ENCODE peak calls at places on chromosomes 12 and 14, in six cellular contexts. U is thyroid gland, N is GM12878, Y is upper lobe of left lung, V is A549, K is heart left ventricle. L is an unnamed sample. For H3K4me1, the result is how much of the 10 kb centered on the place peaks cover.

GRCh38 chr12:59595097-59595496 is 732 bp upstream of the SLC16A7 start:
- DNase-seq in Y (no peak), K (no peak), U (no peak), V (no peak), N (no peak), L (no peak)

GRCh38 chr12:47990351-47991105 is 13.7 kb downstream of the COL2A1 start:
- DNase-seq in U (no peak), N (peak), V (no peak), K (no peak), Y (no peak), L (no peak)

GRCh38 chr14:59566725-59567124 is 9.9 kb downstream of the CCDC175 start:
- DNase-seq in V (no peak), N (no peak), K (no peak), Y (no peak), U (no peak), L (no peak)

GRCh38 chr12:450438-450837 is 9.3 kb upstream of the B4GALNT3 start:
- DNase-seq in V (no peak), N (no peak), K (no peak), U (no peak), Y (no peak), L (no peak)

GRCh38 chr12:117141097-117141898 is 42.1 kb upstream of the TESC start:
- DNase-seq in K (no peak), V (no peak), Y (peak), U (peak), N (no peak), L (no peak)

GRCh38 chr12:40693503-40693863 is 1.2 kb downstream of the CNTN1 start:
- DNase-seq in U (no peak), Y (peak), N (no peak), V (peak), K (no peak), L (peak)

GRCh38 chr14:80772504-80772903 is 169.0 kb downstream of the CEP128 start:
- DNase-seq in Y (no peak), K (no peak), N (no peak), V (no peak), U (no peak), L (no peak)

GRCh38 chr12:6829532-6830220 is 1.5 kb downstream of the P3H3 start:
- DNase-seq in V (peak), K (peak), N (no peak), U (no peak), Y (no peak), L (no peak)

GRCh38 chr12:105279460-105280056 is 43.6 kb upstream of the APPL2 start:
- DNase-seq in V (peak), Y (no peak), K (no peak), U (peak), N (no peak), L (no peak)

GRCh38 chr14:74506408-74506807 is 12.8 kb downstream of the ISCA2 start:
- DNase-seq in U (no peak), N (no peak), K (no peak), V (no peak), Y (no peak), L (no peak)

GRCh38 chr14:79551591-79551990 is 659.7 kb downstream of the DIO2 start:
- DNase-seq in U (peak), Y (no peak), K (no peak), V (no peak), N (no peak), L (no peak)

GRCh38 chr12:90908465-90908864 is 46.5 kb downstream of the CCER1 start:
- DNase-seq in V (peak), U (no peak), Y (no peak), K (no peak), N (no peak), L (no peak)

GRCh38 chr12:13627536-13627935 is 353.9 kb downstream of the GRIN2B start:
- DNase-seq in K (no peak), U (no peak), N (no peak), Y (no peak), V (no peak), L (no peak)

GRCh38 chr12:98232753-98233385 is 282.5 kb upstream of the TMPO start:
- DNase-seq in K (no peak), U (no peak), N (no peak), V (no peak), Y (no peak), L (no peak)

GRCh38 chr12:1993341-1993740 is 10.9 kb downstream of the DCP1B start:
- DNase-seq in N (no peak), K (no peak), V (peak), U (no peak), Y (no peak), L (no peak)

GRCh38 chr12:92208613-92209121 is 63.0 kb upstream of the BTG1 start:
- DNase-seq in Y (no peak), U (no peak), K (no peak), N (peak), V (peak), L (no peak)

GRCh38 chr14:29144598-29144997 is 378.0 kb downstream of the FOXG1 start:
- DNase-seq in Y (no peak), K (no peak), N (no peak), V (no peak), U (no peak), L (no peak)

GRCh38 chr12:99704458-99704857 is 56.9 kb downstream of the GARIN6 start:
- DNase-seq in Y (no peak), V (no peak), K (no peak), U (no peak), N (no peak), L (no peak)

GRCh38 chr12:76266797-76267196 is 81.4 kb downstream of the BBS10 start:
- DNase-seq in Y (peak), U (peak), V (peak), N (no peak), K (peak), L (no peak)

GRCh38 chr14:58633831-58634230 is 3.9 kb upstream of the DACT1 start:
- DNase-seq in K (no peak), Y (no peak), V (no peak), N (no peak), U (no peak), L (no peak)

GRCh38 chr12:46383654-46384450 is 11.3 kb upstream of the SLC38A2 start:
- DNase-seq in U (peak), N (no peak), K (peak), V (peak), Y (peak), L (peak)

GRCh38 chr14:66228267-66228970 is 257.8 kb upstream of the CCDC196 start:
- DNase-seq in U (no peak), K (no peak), N (no peak), Y (no peak), V (peak), L (no peak)

GRCh38 chr12:6821271-6821673 is 349 bp upstream of the GPR162 start:
- DNase-seq in K (peak), N (no peak), V (peak), U (peak), Y (peak), L (no peak)

GRCh38 chr12:110266980-110267620 is 13.9 kb upstream of the ATP2A2 start:
- DNase-seq in K (peak), V (peak), U (no peak), Y (peak), N (no peak), L (peak)

GRCh38 chr12:102958073-102958829 is 777 bp downstream of the ASCL1 start:
- DNase-seq in U (peak), N (no peak), K (no peak), V (peak), Y (no peak), L (no peak)

GRCh38 chr12:2739832-2740641 is 54.7 kb upstream of the FKBP4 start:
- DNase-seq in U (peak), V (peak), N (no peak), Y (no peak), K (no peak), L (no peak)

GRCh38 chr14:101543814-101544213 is 17.5 kb upstream of the DIO3 start:
- DNase-seq in V (no peak), Y (no peak), K (no peak), N (no peak), U (no peak), L (no peak)

GRCh38 chr12:114163766-114164165 is 197.6 kb upstream of the RBM19 start:
- DNase-seq in V (peak), Y (no peak), K (no peak), N (no peak), U (no peak), L (no peak)

GRCh38 chr14:72439707-72440106 is 454.2 kb downstream of the DPF3 start:
- DNase-seq in V (no peak), U (no peak), N (peak), Y (no peak), K (no peak), L (no peak)

GRCh38 chr12:14954269-14954668 is 7.1 kb downstream of the ARHGDIB start:
- DNase-seq in K (no peak), N (no peak), U (no peak), V (no peak), Y (no peak), L (no peak)

GRCh38 chr14:73878436-73878835 is 8.2 kb upstream of the ZNF410 start:
- DNase-seq in V (no peak), N (no peak), Y (no peak), K (no peak), U (no peak), L (no peak)

GRCh38 chr12:52474212-52474611 is 607 bp upstream of the KRT6C start:
- DNase-seq in N (no peak), K (no peak), U (no peak), Y (no peak), V (no peak), L (no peak)

GRCh38 chr14:99579077-99579836 is 24.8 kb downstream of the CCDC85C start:
- DNase-seq in Y (peak), K (no peak), U (peak), N (no peak), V (peak), L (no peak)

GRCh38 chr14:99578541-99579044 is 25.4 kb downstream of the CCDC85C start:
- DNase-seq in U (no peak), K (peak), Y (no peak), V (peak), N (no peak), L (peak)

GRCh38 chr14:99581960-99582359 is 22.0 kb downstream of the CCDC85C start:
- DNase-seq in K (no peak), U (no peak), N (no peak), Y (no peak), V (no peak), L (no peak)

GRCh38 chr14:99581371-99581770 is 22.6 kb downstream of the CCDC85C start:
- DNase-seq in K (no peak), U (no peak), N (no peak), V (no peak), Y (no peak), L (no peak)

DNA sequence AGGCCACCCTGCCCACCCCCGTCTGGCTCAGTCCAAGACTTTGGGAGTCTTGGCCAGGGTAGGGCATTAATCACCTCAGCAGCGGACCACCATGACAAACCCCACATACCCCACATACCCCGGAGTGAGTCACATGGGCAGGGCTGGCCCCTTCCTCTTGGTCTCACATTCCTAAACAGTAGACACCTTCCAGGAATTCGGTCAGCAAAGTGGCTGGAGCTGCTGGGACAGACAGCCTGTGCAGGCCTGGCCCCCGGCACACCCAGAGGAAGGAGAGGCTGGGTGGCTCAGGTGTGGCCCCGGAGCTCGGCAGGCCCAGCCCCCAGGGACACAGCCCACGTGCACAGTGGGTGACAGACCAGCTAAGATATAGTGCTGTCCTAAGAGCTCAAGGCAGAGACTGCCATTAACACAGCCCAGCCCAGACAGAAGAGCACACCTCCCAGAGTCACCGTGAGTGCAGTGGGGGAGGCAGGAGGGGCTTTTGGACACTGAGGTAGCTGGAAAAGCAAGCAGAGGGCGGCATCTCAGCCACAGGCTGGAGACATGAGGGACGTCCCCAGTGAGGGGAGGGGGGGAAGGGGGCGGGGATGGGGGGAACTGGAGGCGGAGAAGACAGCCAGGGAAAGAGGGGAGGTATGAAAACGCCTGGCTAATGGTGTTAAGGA is 24.0 kb downstream of the CCDC85C start:
- DNase-seq in U (peak), N (no peak), K (no peak), Y (peak), V (peak), L (no peak)
- H3K4me1 ChIP-seq in U (under half), N (under half), K (under half), Y (under half), V (half or more), L (under half)

GRCh38 chr14:83940253-83940652 is 1589.7 kb upstream of the FLRT2 start:
- DNase-seq in K (no peak), V (no peak), N (no peak), U (peak), Y (no peak), L (no peak)
- TF ChIP-seq CTCF in K (no peak), V (no peak), N (no peak), U (no peak), Y (no peak), L (no peak)

GRCh38 chr12:121797937-121798801 is 4.7 kb upstream of the RHOF start:
- DNase-seq in Y (no peak), K (peak), U (peak), N (no peak), V (peak), L (peak)
- TF ChIP-seq POLR2A in Y (no peak), K (no peak), U (no peak), N (peak), V (no peak), L (peak)

DNA sequence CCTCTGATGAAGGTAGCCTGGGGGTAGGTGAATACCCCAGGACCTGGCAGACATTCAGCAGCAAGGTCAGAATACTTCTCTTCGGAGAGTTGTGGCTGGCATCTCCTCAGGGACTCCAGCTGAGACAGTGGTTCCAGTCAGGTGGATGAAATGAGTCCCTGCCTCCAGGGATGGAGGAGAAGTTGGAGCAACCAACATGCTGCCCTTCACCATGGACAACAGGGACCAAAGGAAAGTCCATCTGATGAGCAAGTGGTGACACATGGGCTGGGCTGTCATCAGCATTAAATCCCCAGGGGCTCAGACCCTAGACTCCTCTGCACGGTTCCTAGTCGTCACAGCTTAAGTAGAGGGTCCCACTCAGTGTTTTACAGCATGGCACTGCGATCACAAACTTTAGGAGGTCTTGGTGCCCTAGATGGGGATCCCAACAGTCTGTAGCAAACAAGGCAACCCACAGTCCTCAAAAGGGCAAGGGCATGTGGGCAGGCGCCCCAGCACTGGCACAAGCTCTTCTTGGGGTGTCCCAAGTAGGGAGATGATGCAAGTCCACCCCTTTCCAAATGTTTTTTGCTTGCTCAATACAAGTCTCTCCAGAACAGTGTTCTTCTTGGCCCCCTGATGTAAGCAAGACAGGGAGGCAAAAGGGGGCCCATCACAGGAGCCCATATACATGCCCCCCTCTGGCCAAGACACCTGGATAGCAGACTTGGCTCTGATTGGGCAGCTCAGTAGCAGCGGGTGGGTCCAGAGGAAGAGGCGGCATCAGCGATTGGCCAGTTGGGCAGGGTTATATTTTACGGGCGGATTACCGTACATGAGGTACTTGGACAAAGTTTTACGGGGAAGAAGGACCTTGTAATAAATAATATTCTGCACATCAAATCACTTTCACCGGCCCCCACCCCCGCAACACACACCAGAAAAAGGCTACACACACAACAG is 10.8 kb upstream of the CDH24 start:
- DNase-seq in Y (peak), U (no peak), V (no peak), K (no peak), N (no peak), L (no peak)
- H3K4me1 ChIP-seq in Y (under half), U (under half), V (under half), K (under half), N (under half), L (under half)

GRCh38 chr14:104512061-104512460 is 67.5 kb upstream of the C14orf180 start:
- DNase-seq in U (no peak), V (no peak), N (no peak), K (no peak), Y (no peak), L (no peak)

GRCh38 chr14:104507443-104507842 is 72.1 kb upstream of the C14orf180 start:
- DNase-seq in K (no peak), Y (no peak), U (no peak), V (no peak), N (no peak), L (no peak)

GRCh38 chr14:104510216-104510615 is 69.3 kb upstream of the C14orf180 start:
- DNase-seq in N (no peak), Y (no peak), V (no peak), K (no peak), U (no peak), L (no peak)

GRCh38 chr14:104510794-104511611 is 68.6 kb upstream of the C14orf180 start:
- DNase-seq in U (no peak), K (peak), V (no peak), Y (no peak), N (no peak), L (no peak)

GRCh38 chr14:104509673-104510072 is 69.9 kb upstream of the C14orf180 start:
- DNase-seq in K (no peak), N (no peak), Y (no peak), V (no peak), U (no peak), L (no peak)
- TF ChIP-seq CTCF in K (no peak), N (no peak), Y (no peak), V (no peak), U (no peak), L (no peak)

DNA sequence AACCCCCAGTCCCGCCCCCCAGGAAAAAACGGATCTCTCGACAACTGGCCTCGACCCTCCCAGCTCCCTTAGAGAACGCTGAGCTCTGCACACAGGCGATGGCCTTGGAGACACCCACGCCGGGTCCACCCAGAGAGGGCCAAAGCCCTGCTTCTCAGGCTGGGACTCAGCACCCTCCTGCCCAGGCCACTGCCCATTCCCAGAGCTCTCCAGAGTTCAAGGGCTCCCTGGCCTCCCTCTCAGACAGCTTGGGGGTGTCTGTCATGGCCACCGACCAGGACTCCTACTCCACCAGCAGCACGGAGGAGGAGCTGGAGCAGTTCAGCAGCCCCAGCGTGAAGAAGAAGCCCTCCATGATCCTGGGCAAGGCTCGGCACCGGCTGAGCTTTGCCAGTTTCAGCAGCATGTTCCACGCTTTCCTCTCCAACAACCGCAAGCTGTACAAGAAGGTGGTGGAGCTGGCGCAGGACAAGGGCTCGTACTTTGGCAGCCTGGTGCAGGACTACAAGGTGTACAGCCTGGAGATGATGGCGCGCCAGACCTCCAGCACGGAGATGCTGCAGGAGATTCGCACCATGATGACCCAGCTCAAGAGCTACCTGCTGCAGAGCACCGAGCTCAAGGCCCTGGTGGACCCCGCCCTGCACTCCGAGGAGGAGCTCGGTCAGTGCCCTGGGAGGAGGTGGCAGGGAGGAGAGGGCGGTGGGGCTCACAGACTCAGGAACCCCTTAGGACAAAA is 95.8 kb downstream of the LGMN start:
- DNase-seq in K (no peak), V (no peak), Y (no peak), N (no peak), U (no peak), L (no peak)
- TF ChIP-seq POLR2A in K (no peak), V (no peak), Y (no peak), N (peak), U (no peak), L (no peak)

GRCh38 chr14:68628605-68629310 is 164.1 kb downstream of the ZFP36L1 start:
- DNase-seq in N (no peak), V (no peak), U (peak), Y (peak), K (no peak), L (no peak)
- H3K4me1 ChIP-seq in N (under half), V (under half), U (half or more), Y (under half), K (under half), L (under half)

GRCh38 chr12:63844391-63845341 is at the start of gene SRGAP1:
- DNase-seq in V (peak), U (peak), K (peak), N (no peak), Y (peak), L (peak)
- TF ChIP-seq CTCF in V (no peak), U (no peak), K (no peak), N (no peak), Y (no peak), L (no peak)